ENCODE peak calls at places on chromosomes 1 and 21, in eight cellular contexts. One of them, this sample, is unnamed.

GRCh38 chr1:15676010-15676409 is 8.1 kb upstream of the PLEKHM2 start:
- DNase-seq in epithelial cell of esophagus: no peak
- DNase-seq in fibroblast of lung: no peak
- DNase-seq in brain microvascular endothelial cell: no peak
- DNase-seq in lower lobe of right lung: no peak
- DNase-seq in GM12865: no peak
- DNase-seq in A673: no peak
- DNase-seq in astrocyte: no peak
- DNase-seq in this sample: no peak

GRCh38 chr1:172394167-172394751 is 26.2 kb upstream of the C1orf105 start:
- DNase-seq in epithelial cell of esophagus: peak
- DNase-seq in lower lobe of right lung: no peak
- DNase-seq in A673: no peak
- DNase-seq in fibroblast of lung: no peak
- DNase-seq in astrocyte: no peak
- DNase-seq in brain microvascular endothelial cell: no peak
- DNase-seq in GM12865: peak
- DNase-seq in this sample: no peak

GRCh38 chr1:237473896-237474295 is 416.8 kb downstream of the ZP4 start:
- DNase-seq in lower lobe of right lung: no peak
- DNase-seq in A673: no peak
- DNase-seq in brain microvascular endothelial cell: no peak
- DNase-seq in GM12865: no peak
- DNase-seq in epithelial cell of esophagus: no peak
- DNase-seq in astrocyte: no peak
- DNase-seq in fibroblast of lung: no peak
- DNase-seq in this sample: no peak

GRCh38 chr1:117662667-117663066 is 56.8 kb downstream of the TENT5C start:
- DNase-seq in epithelial cell of esophagus: no peak
- DNase-seq in fibroblast of lung: no peak
- DNase-seq in astrocyte: no peak
- DNase-seq in brain microvascular endothelial cell: no peak
- DNase-seq in A673: no peak
- DNase-seq in lower lobe of right lung: no peak
- DNase-seq in GM12865: no peak
- DNase-seq in this sample: no peak

GRCh38 chr1:206685256-206685748 is 597 bp downstream of the MAPKAPK2 start:
- DNase-seq in epithelial cell of esophagus: peak
- DNase-seq in brain microvascular endothelial cell: peak
- DNase-seq in GM12865: peak
- DNase-seq in A673: peak
- DNase-seq in astrocyte: no peak
- DNase-seq in lower lobe of right lung: peak
- DNase-seq in fibroblast of lung: peak
- DNase-seq in this sample: peak

GRCh38 chr1:200206340-200206739 is 178.8 kb downstream of the NR5A2 start:
- DNase-seq in brain microvascular endothelial cell: peak
- DNase-seq in epithelial cell of esophagus: peak
- DNase-seq in A673: no peak
- DNase-seq in GM12865: no peak
- DNase-seq in astrocyte: peak
- DNase-seq in fibroblast of lung: peak
- DNase-seq in lower lobe of right lung: no peak
- DNase-seq in this sample: peak

GRCh38 chr1:68955424-68955823 is 458.5 kb upstream of the DEPDC1 start:
- DNase-seq in GM12865: no peak
- DNase-seq in brain microvascular endothelial cell: no peak
- DNase-seq in epithelial cell of esophagus: no peak
- DNase-seq in A673: no peak
- DNase-seq in fibroblast of lung: no peak
- DNase-seq in astrocyte: peak
- DNase-seq in lower lobe of right lung: no peak
- DNase-seq in this sample: peak

GRCh38 chr1:43432907-43433306 is 20.8 kb downstream of the HYI start:
- DNase-seq in epithelial cell of esophagus: no peak
- DNase-seq in GM12865: no peak
- DNase-seq in A673: no peak
- DNase-seq in brain microvascular endothelial cell: no peak
- DNase-seq in astrocyte: no peak
- DNase-seq in fibroblast of lung: no peak
- DNase-seq in lower lobe of right lung: no peak
- DNase-seq in this sample: no peak

GRCh38 chr1:41679531-41679930 is 195.0 kb upstream of the EDN2 start:
- DNase-seq in epithelial cell of esophagus: peak
- DNase-seq in brain microvascular endothelial cell: no peak
- DNase-seq in GM12865: no peak
- DNase-seq in astrocyte: no peak
- DNase-seq in lower lobe of right lung: no peak
- DNase-seq in fibroblast of lung: no peak
- DNase-seq in A673: no peak
- DNase-seq in this sample: no peak

GRCh38 chr1:97461782-97462181 is 459.1 kb downstream of the DPYD start:
- DNase-seq in A673: no peak
- DNase-seq in epithelial cell of esophagus: no peak
- DNase-seq in GM12865: peak
- DNase-seq in brain microvascular endothelial cell: no peak
- DNase-seq in lower lobe of right lung: no peak
- DNase-seq in fibroblast of lung: no peak
- DNase-seq in astrocyte: no peak
- DNase-seq in this sample: no peak

GRCh38 chr1:155110381-155110780 is 17.3 kb upstream of the EFNA1 start:
- DNase-seq in GM12865: no peak
- DNase-seq in brain microvascular endothelial cell: no peak
- DNase-seq in epithelial cell of esophagus: no peak
- DNase-seq in A673: no peak
- DNase-seq in lower lobe of right lung: no peak
- DNase-seq in fibroblast of lung: no peak
- DNase-seq in astrocyte: no peak
- DNase-seq in this sample: no peak

GRCh38 chr1:39525366-39526165 is 34.1 kb downstream of the BMP8A start:
- DNase-seq in fibroblast of lung: no peak
- DNase-seq in A673: no peak
- DNase-seq in brain microvascular endothelial cell: no peak
- DNase-seq in GM12865: peak
- DNase-seq in epithelial cell of esophagus: no peak
- DNase-seq in astrocyte: no peak
- DNase-seq in lower lobe of right lung: no peak
- DNase-seq in this sample: no peak

GRCh38 chr1:21815724-21816311 is 3.8 kb downstream of the LDLRAD2 start:
- DNase-seq in fibroblast of lung: no peak
- DNase-seq in epithelial cell of esophagus: no peak
- DNase-seq in astrocyte: no peak
- DNase-seq in A673: no peak
- DNase-seq in GM12865: no peak
- DNase-seq in lower lobe of right lung: peak
- DNase-seq in brain microvascular endothelial cell: no peak
- DNase-seq in this sample: no peak

GRCh38 chr1:214524824-214525223 is 26.6 kb downstream of the PTPN14 start:
- DNase-seq in fibroblast of lung: peak
- DNase-seq in astrocyte: no peak
- DNase-seq in GM12865: no peak
- DNase-seq in brain microvascular endothelial cell: no peak
- DNase-seq in lower lobe of right lung: no peak
- DNase-seq in A673: no peak
- DNase-seq in epithelial cell of esophagus: no peak
- DNase-seq in this sample: peak

GRCh38 chr1:67013573-67013972 is 40.4 kb downstream of the SLC35D1 start:
- DNase-seq in lower lobe of right lung: no peak
- DNase-seq in astrocyte: peak
- DNase-seq in fibroblast of lung: peak
- DNase-seq in GM12865: no peak
- DNase-seq in A673: no peak
- DNase-seq in brain microvascular endothelial cell: no peak
- DNase-seq in epithelial cell of esophagus: peak
- DNase-seq in this sample: peak

GRCh38 chr1:68623700-68624099 is 126.8 kb upstream of the DEPDC1 start:
- DNase-seq in epithelial cell of esophagus: no peak
- DNase-seq in fibroblast of lung: peak
- DNase-seq in GM12865: no peak
- DNase-seq in A673: no peak
- DNase-seq in lower lobe of right lung: no peak
- DNase-seq in brain microvascular endothelial cell: no peak
- DNase-seq in astrocyte: no peak
- DNase-seq in this sample: no peak

GRCh38 chr1:228552596-228553176 is 65.5 kb downstream of the RNF187 start:
- DNase-seq in brain microvascular endothelial cell: no peak
- DNase-seq in GM12865: no peak
- DNase-seq in lower lobe of right lung: no peak
- DNase-seq in astrocyte: no peak
- DNase-seq in fibroblast of lung: no peak
- DNase-seq in epithelial cell of esophagus: no peak
- DNase-seq in A673: no peak
- DNase-seq in this sample: no peak

GRCh38 chr1:32172621-32173245 is 6.7 kb upstream of the TXLNA start:
- DNase-seq in A673: no peak
- DNase-seq in GM12865: no peak
- DNase-seq in astrocyte: peak
- DNase-seq in lower lobe of right lung: no peak
- DNase-seq in fibroblast of lung: no peak
- DNase-seq in epithelial cell of esophagus: peak
- DNase-seq in brain microvascular endothelial cell: no peak
- DNase-seq in this sample: peak

GRCh38 chr1:168220470-168220871 is 5.3 kb upstream of the SFT2D2 start:
- DNase-seq in lower lobe of right lung: no peak
- DNase-seq in GM12865: no peak
- DNase-seq in astrocyte: no peak
- DNase-seq in A673: no peak
- DNase-seq in epithelial cell of esophagus: no peak
- DNase-seq in fibroblast of lung: no peak
- DNase-seq in brain microvascular endothelial cell: no peak
- DNase-seq in this sample: no peak

GRCh38 chr1:172145656-172146055 is 274.8 kb upstream of the C1orf105 start:
- DNase-seq in astrocyte: peak
- DNase-seq in fibroblast of lung: no peak
- DNase-seq in epithelial cell of esophagus: no peak
- DNase-seq in GM12865: no peak
- DNase-seq in A673: no peak
- DNase-seq in lower lobe of right lung: no peak
- DNase-seq in brain microvascular endothelial cell: no peak
- DNase-seq in this sample: no peak

GRCh38 chr1:21664806-21665588 is 4.2 kb downstream of the RAP1GAP start:
- DNase-seq in fibroblast of lung: no peak
- DNase-seq in GM12865: no peak
- DNase-seq in brain microvascular endothelial cell: no peak
- DNase-seq in astrocyte: no peak
- DNase-seq in A673: no peak
- DNase-seq in epithelial cell of esophagus: no peak
- DNase-seq in lower lobe of right lung: no peak
- DNase-seq in this sample: no peak

GRCh38 chr1:215269955-215270354 is 187.4 kb downstream of the KCNK2 start:
- DNase-seq in astrocyte: no peak
- DNase-seq in A673: no peak
- DNase-seq in brain microvascular endothelial cell: no peak
- DNase-seq in lower lobe of right lung: no peak
- DNase-seq in epithelial cell of esophagus: no peak
- DNase-seq in fibroblast of lung: no peak
- DNase-seq in GM12865: no peak
- DNase-seq in this sample: no peak

GRCh38 chr1:147541672-147542548 is 609 bp downstream of the BCL9 start:
- DNase-seq in lower lobe of right lung: peak
- DNase-seq in brain microvascular endothelial cell: peak
- DNase-seq in fibroblast of lung: peak
- DNase-seq in A673: peak
- DNase-seq in astrocyte: peak
- DNase-seq in epithelial cell of esophagus: peak
- DNase-seq in GM12865: no peak
- DNase-seq in this sample: peak

DNA sequence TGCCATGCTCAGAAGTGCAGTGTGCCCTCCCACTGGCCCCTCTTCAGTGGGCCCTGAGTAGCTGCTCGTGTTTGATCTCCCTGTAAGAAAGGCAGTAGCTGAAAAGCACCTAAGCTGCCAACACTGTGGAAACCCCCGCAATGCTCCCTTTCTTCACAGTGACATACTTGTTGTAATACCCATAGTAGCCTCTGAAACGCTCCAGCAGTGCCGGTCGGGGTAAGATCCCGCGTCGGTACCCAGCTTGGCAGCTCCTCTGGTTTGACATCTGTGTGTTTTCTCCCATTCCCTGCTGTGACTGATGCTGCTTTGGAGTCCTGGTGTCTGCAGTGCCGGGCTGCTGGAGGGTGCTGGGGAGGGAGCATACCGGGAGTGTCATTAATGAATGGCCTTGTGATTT is 3.6 kb downstream of the CHAF1B start:
- DNase-seq in brain microvascular endothelial cell: peak
- DNase-seq in GM12865: peak
- DNase-seq in epithelial cell of esophagus: peak
- DNase-seq in lower lobe of right lung: no peak
- DNase-seq in fibroblast of lung: peak
- DNase-seq in astrocyte: peak
- DNase-seq in A673: peak
- DNase-seq in this sample: no peak
- TF ChIP-seq CTCF in brain microvascular endothelial cell: peak
- TF ChIP-seq CTCF in GM12865: peak
- TF ChIP-seq CTCF in epithelial cell of esophagus: peak
- TF ChIP-seq CTCF in lower lobe of right lung: peak
- TF ChIP-seq CTCF in fibroblast of lung: peak
- TF ChIP-seq CTCF in astrocyte: peak
- TF ChIP-seq CTCF in A673: peak
- TF ChIP-seq CTCF in this sample: no peak

DNA sequence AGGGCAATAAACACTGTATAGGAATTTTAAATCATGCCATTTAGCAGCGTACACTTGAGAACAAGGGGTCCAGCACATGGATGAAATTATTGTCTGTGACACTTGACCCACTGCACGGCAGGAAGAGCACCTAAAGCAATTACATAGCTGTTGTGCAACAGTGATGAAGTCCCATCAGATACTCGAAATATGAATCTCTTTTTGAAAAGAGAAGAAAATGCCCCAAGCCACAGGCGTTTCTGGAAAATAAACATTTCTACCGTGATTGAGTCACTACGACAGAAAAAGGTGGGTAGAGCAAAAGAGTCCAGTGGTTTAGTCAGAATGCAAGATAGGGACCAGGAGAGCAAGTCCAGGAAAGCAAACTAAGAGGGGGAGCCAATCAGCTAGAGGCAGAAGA is 6.5 kb downstream of the DSCAM start:
- DNase-seq in astrocyte: peak
- DNase-seq in fibroblast of lung: no peak
- DNase-seq in brain microvascular endothelial cell: no peak
- DNase-seq in GM12865: no peak
- DNase-seq in A673: no peak
- DNase-seq in epithelial cell of esophagus: peak
- DNase-seq in lower lobe of right lung: no peak
- DNase-seq in this sample: no peak
- H3K4me3 ChIP-seq in astrocyte: no peak
- H3K4me3 ChIP-seq in fibroblast of lung: no peak
- H3K4me3 ChIP-seq in brain microvascular endothelial cell: no peak
- H3K4me3 ChIP-seq in GM12865: no peak
- H3K4me3 ChIP-seq in A673: no peak
- H3K4me3 ChIP-seq in epithelial cell of esophagus: no peak
- H3K4me3 ChIP-seq in lower lobe of right lung: no peak
- H3K4me3 ChIP-seq in this sample: no peak

GRCh38 chr1:86832409-86832808 is 81.5 kb downstream of the SELENOF start:
- DNase-seq in epithelial cell of esophagus: no peak
- DNase-seq in GM12865: no peak
- DNase-seq in A673: no peak
- DNase-seq in brain microvascular endothelial cell: no peak
- DNase-seq in fibroblast of lung: no peak
- DNase-seq in astrocyte: no peak
- DNase-seq in lower lobe of right lung: no peak
- DNase-seq in this sample: no peak
- TF ChIP-seq CTCF in epithelial cell of esophagus: no peak
- TF ChIP-seq CTCF in GM12865: no peak
- TF ChIP-seq CTCF in A673: no peak
- TF ChIP-seq CTCF in brain microvascular endothelial cell: no peak
- TF ChIP-seq CTCF in fibroblast of lung: no peak
- TF ChIP-seq CTCF in astrocyte: no peak
- TF ChIP-seq CTCF in lower lobe of right lung: no peak
- TF ChIP-seq CTCF in this sample: no peak

GRCh38 chr1:101240041-101240430 is 3.2 kb downstream of the S1PR1 start:
- DNase-seq in GM12865: no peak
- DNase-seq in astrocyte: no peak
- DNase-seq in epithelial cell of esophagus: no peak
- DNase-seq in A673: no peak
- DNase-seq in brain microvascular endothelial cell: no peak
- DNase-seq in fibroblast of lung: no peak
- DNase-seq in lower lobe of right lung: no peak
- DNase-seq in this sample: no peak
- H3K4me3 ChIP-seq in GM12865: no peak
- H3K4me3 ChIP-seq in astrocyte: no peak
- H3K4me3 ChIP-seq in epithelial cell of esophagus: no peak
- H3K4me3 ChIP-seq in A673: no peak
- H3K4me3 ChIP-seq in brain microvascular endothelial cell: no peak
- H3K4me3 ChIP-seq in fibroblast of lung: no peak
- H3K4me3 ChIP-seq in lower lobe of right lung: peak
- H3K4me3 ChIP-seq in this sample: no peak

This sample was measured in fibroblast of mammary gland.